ENCODE peak calls at places on chromosomes 6 and 20, in five cellular contexts. One of them, this sample, is unnamed. For H3K27me3 and H3K36me3, the result is how much of the 10 kb centered on the place peaks cover.

GRCh38 chr20:46070215-46070910 is 19.4 kb downstream of the NCOA5 start:
- DNase-seq in spleen: no peak
- DNase-seq in cardiac muscle cell: peak
- DNase-seq in fibroblast of lung: peak
- DNase-seq in psoas muscle: no peak
- DNase-seq in this sample: no peak

GRCh38 chr20:45840700-45841198 is 7.2 kb downstream of the SNX21 start:
- DNase-seq in fibroblast of lung: no peak
- DNase-seq in cardiac muscle cell: no peak
- DNase-seq in psoas muscle: peak
- DNase-seq in spleen: no peak
- DNase-seq in this sample: no peak

GRCh38 chr6:37021356-37022129 is 16.1 kb downstream of the FGD2 start:
- DNase-seq in cardiac muscle cell: peak
- DNase-seq in psoas muscle: no peak
- DNase-seq in spleen: peak
- DNase-seq in fibroblast of lung: peak
- DNase-seq in this sample: no peak

GRCh38 chr6:53837875-53838806 is 43.3 kb downstream of the LRRC1 start:
- DNase-seq in fibroblast of lung: peak
- DNase-seq in psoas muscle: no peak
- DNase-seq in cardiac muscle cell: peak
- DNase-seq in spleen: no peak
- DNase-seq in this sample: no peak

GRCh38 chr20:53866787-53867740 is 203.3 kb downstream of the BCAS1 start:
- DNase-seq in fibroblast of lung: no peak
- DNase-seq in psoas muscle: no peak
- DNase-seq in spleen: no peak
- DNase-seq in cardiac muscle cell: peak
- DNase-seq in this sample: peak

GRCh38 chr6:20279608-20280287 is 67.5 kb upstream of the MBOAT1 start:
- DNase-seq in spleen: no peak
- DNase-seq in psoas muscle: no peak
- DNase-seq in fibroblast of lung: no peak
- DNase-seq in cardiac muscle cell: no peak
- DNase-seq in this sample: no peak

GRCh38 chr6:44311767-44312166 is 1.4 kb downstream of the AARS2 start:
- DNase-seq in cardiac muscle cell: no peak
- DNase-seq in psoas muscle: no peak
- DNase-seq in spleen: no peak
- DNase-seq in fibroblast of lung: no peak
- DNase-seq in this sample: no peak

GRCh38 chr20:50987493-50988210 is 29.0 kb downstream of the MOCS3 start:
- DNase-seq in psoas muscle: no peak
- DNase-seq in cardiac muscle cell: peak
- DNase-seq in spleen: no peak
- DNase-seq in fibroblast of lung: peak
- DNase-seq in this sample: peak

GRCh38 chr6:149898966-149899365 is 1.1 kb upstream of the RAET1E start:
- DNase-seq in spleen: peak
- DNase-seq in psoas muscle: no peak
- DNase-seq in cardiac muscle cell: no peak
- DNase-seq in fibroblast of lung: no peak
- DNase-seq in this sample: no peak

GRCh38 chr20:31707994-31708744 is 14.5 kb downstream of the BCL2L1 start:
- DNase-seq in fibroblast of lung: no peak
- DNase-seq in spleen: peak
- DNase-seq in cardiac muscle cell: no peak
- DNase-seq in psoas muscle: peak
- DNase-seq in this sample: peak

GRCh38 chr6:37303891-37304503 is 46.1 kb upstream of the TMEM217 start:
- DNase-seq in psoas muscle: no peak
- DNase-seq in fibroblast of lung: peak
- DNase-seq in cardiac muscle cell: peak
- DNase-seq in spleen: no peak
- DNase-seq in this sample: no peak

GRCh38 chr6:5213851-5214507 is 46.8 kb downstream of the LYRM4 start:
- DNase-seq in psoas muscle: no peak
- DNase-seq in fibroblast of lung: peak
- DNase-seq in spleen: no peak
- DNase-seq in cardiac muscle cell: peak
- DNase-seq in this sample: no peak

GRCh38 chr6:28751514-28751913 is 172.3 kb downstream of the TRIM27 start:
- DNase-seq in spleen: no peak
- DNase-seq in cardiac muscle cell: no peak
- DNase-seq in fibroblast of lung: no peak
- DNase-seq in psoas muscle: no peak
- DNase-seq in this sample: no peak
- H3K27me3 ChIP-seq in spleen: under half
- H3K27me3 ChIP-seq in cardiac muscle cell: under half
- H3K27me3 ChIP-seq in fibroblast of lung: under half
- H3K27me3 ChIP-seq in psoas muscle: under half
- H3K27me3 ChIP-seq in this sample: under half

GRCh38 chr20:37190354-37190753 is 11.0 kb upstream of the MROH8 start:
- DNase-seq in psoas muscle: no peak
- DNase-seq in cardiac muscle cell: no peak
- DNase-seq in fibroblast of lung: no peak
- DNase-seq in spleen: no peak
- DNase-seq in this sample: no peak
- H3K36me3 ChIP-seq in psoas muscle: under half
- H3K36me3 ChIP-seq in cardiac muscle cell: under half
- H3K36me3 ChIP-seq in fibroblast of lung: under half
- H3K36me3 ChIP-seq in spleen: half or more
- H3K36me3 ChIP-seq in this sample: under half

GRCh38 chr20:62362991-62363919 is 3.9 kb downstream of the LAMA5 start:
- DNase-seq in cardiac muscle cell: no peak
- DNase-seq in fibroblast of lung: no peak
- DNase-seq in psoas muscle: peak
- DNase-seq in spleen: no peak
- DNase-seq in this sample: peak
- H3K4me3 ChIP-seq in cardiac muscle cell: no peak
- H3K4me3 ChIP-seq in fibroblast of lung: no peak
- H3K4me3 ChIP-seq in psoas muscle: no peak
- H3K4me3 ChIP-seq in spleen: no peak
- H3K4me3 ChIP-seq in this sample: no peak

GRCh38 chr6:50708664-50709365 is 4.5 kb upstream of the TFAP2D start:
- DNase-seq in spleen: no peak
- DNase-seq in psoas muscle: no peak
- DNase-seq in fibroblast of lung: no peak
- DNase-seq in cardiac muscle cell: no peak
- DNase-seq in this sample: no peak
- H3K27me3 ChIP-seq in spleen: under half
- H3K27me3 ChIP-seq in psoas muscle: under half
- H3K27me3 ChIP-seq in fibroblast of lung: under half
- H3K27me3 ChIP-seq in cardiac muscle cell: half or more
- H3K27me3 ChIP-seq in this sample: under half

DNA sequence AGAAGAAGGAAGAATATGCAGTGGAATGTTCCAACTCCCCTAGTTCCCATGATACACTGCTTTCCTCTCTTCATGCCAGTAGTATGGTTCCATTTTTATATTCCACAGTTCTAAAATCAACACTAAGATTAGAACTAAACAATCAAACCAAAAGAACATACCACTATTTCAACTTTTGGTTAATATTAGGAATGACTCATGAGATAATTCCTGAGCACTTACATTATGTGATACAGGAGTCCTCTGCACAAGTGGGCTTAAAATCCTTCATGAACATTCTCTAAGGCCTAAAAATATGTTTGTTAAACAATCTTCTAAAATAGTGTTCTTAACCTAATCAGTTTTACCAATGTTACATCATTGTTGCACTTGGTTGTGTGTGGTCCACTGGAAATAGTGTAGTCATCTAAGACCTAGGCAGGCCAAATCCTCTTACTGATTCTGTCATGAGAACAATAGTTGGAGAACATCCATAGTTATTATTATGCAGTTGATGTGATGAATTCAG is 30.3 kb upstream of the RCAN2 start:
- DNase-seq in psoas muscle: no peak
- DNase-seq in spleen: no peak
- DNase-seq in fibroblast of lung: peak
- DNase-seq in cardiac muscle cell: no peak
- DNase-seq in this sample: no peak
- H3K36me3 ChIP-seq in psoas muscle: under half
- H3K36me3 ChIP-seq in spleen: under half
- H3K36me3 ChIP-seq in fibroblast of lung: under half
- H3K36me3 ChIP-seq in cardiac muscle cell: under half
- H3K36me3 ChIP-seq in this sample: under half

GRCh38 chr20:19236371-19237055 is 24.1 kb downstream of the SLC24A3 start:
- DNase-seq in spleen: no peak
- DNase-seq in cardiac muscle cell: no peak
- DNase-seq in psoas muscle: no peak
- DNase-seq in fibroblast of lung: no peak
- DNase-seq in this sample: no peak
- H3K4me3 ChIP-seq in spleen: no peak
- H3K4me3 ChIP-seq in cardiac muscle cell: no peak
- H3K4me3 ChIP-seq in psoas muscle: no peak
- H3K4me3 ChIP-seq in fibroblast of lung: no peak
- H3K4me3 ChIP-seq in this sample: no peak